ENCODE peak calls at places on chromosomes 6 and 20, in four cellular contexts. S is DMS153; R is effector CD4-positive, alpha-beta T cell; A is ureter. O is an unnamed sample.

GRCh38 chr6:40586800-40587201 is 363 bp downstream of the LRFN2 start:
- DNase-seq in S (no peak), R (no peak), A (no peak), O (no peak)

GRCh38 chr6:27608916-27609883 is 136.3 kb upstream of the ZNF184 start:
- DNase-seq in S (no peak), R (no peak), A (no peak), O (no peak)

GRCh38 chr6:43274916-43275597 is 23.0 kb upstream of the SLC22A7 start:
- DNase-seq in S (no peak), R (no peak), A (no peak), O (peak)

GRCh38 chr20:50572922-50573777 is 63.0 kb downstream of the PTPN1 start:
- DNase-seq in S (peak), R (no peak), A (no peak), O (no peak)

GRCh38 chr20:11686900-11687543 is 230.7 kb upstream of the BTBD3 start:
- DNase-seq in S (peak), R (no peak), A (peak), O (no peak)

GRCh38 chr20:62736407-62737071 is 27.9 kb downstream of the NTSR1 start:
- DNase-seq in S (no peak), R (no peak), A (no peak), O (no peak)

GRCh38 chr6:1527098-1527497 is 82.6 kb upstream of the FOXC1 start:
- DNase-seq in S (peak), R (peak), A (peak), O (no peak)

GRCh38 chr20:49230575-49231211 is 11.5 kb downstream of the DDX27 start:
- DNase-seq in S (no peak), R (no peak), A (no peak), O (no peak)

GRCh38 chr6:63899550-63899949 is 263.9 kb downstream of the PHF3 start:
- DNase-seq in S (no peak), R (no peak), A (no peak), O (no peak)

GRCh38 chr6:115071962-115072361 is 729.1 kb upstream of the HS3ST5 start:
- DNase-seq in S (no peak), R (no peak), A (no peak), O (no peak)

GRCh38 chr6:44446626-44447297 is 59.3 kb downstream of the CDC5L start:
- DNase-seq in S (no peak), R (no peak), A (no peak), O (no peak)